ENCODE peak calls at places on chromosomes 2 and 18, in nine cellular contexts. One of them, this sample, is unnamed.

GRCh38 chr2:232276084-232276738 is 102.3 kb upstream of the ALPP start:
- DNase-seq in GM12892: no peak
- DNase-seq in IMR-90: no peak
- DNase-seq in breast epithelium: no peak
- DNase-seq in HCT116: no peak
- DNase-seq in adrenal gland: no peak
- DNase-seq in Peyer's patch: no peak
- DNase-seq in prostate gland: peak
- DNase-seq in body of pancreas: no peak
- DNase-seq in this sample: no peak

GRCh38 chr2:235505210-235505741 is 11.4 kb downstream of the AGAP1 start:
- DNase-seq in GM12892: no peak
- DNase-seq in IMR-90: no peak
- DNase-seq in breast epithelium: no peak
- DNase-seq in HCT116: no peak
- DNase-seq in adrenal gland: peak
- DNase-seq in Peyer's patch: no peak
- DNase-seq in prostate gland: no peak
- DNase-seq in body of pancreas: peak
- DNase-seq in this sample: no peak

GRCh38 chr2:165348441-165348840 is 109.2 kb downstream of the SCN2A start:
- DNase-seq in GM12892: no peak
- DNase-seq in IMR-90: peak
- DNase-seq in breast epithelium: no peak
- DNase-seq in HCT116: no peak
- DNase-seq in adrenal gland: no peak
- DNase-seq in Peyer's patch: no peak
- DNase-seq in prostate gland: no peak
- DNase-seq in body of pancreas: no peak
- DNase-seq in this sample: no peak

GRCh38 chr2:111898703-111899514 is 502 bp downstream of the MERTK start:
- DNase-seq in GM12892: peak
- DNase-seq in IMR-90: no peak
- DNase-seq in breast epithelium: no peak
- DNase-seq in HCT116: no peak
- DNase-seq in adrenal gland: peak
- DNase-seq in Peyer's patch: peak
- DNase-seq in prostate gland: peak
- DNase-seq in body of pancreas: peak
- DNase-seq in this sample: peak

GRCh38 chr2:71715241-71715750 is 261.9 kb downstream of the DYSF start:
- DNase-seq in GM12892: no peak
- DNase-seq in IMR-90: no peak
- DNase-seq in breast epithelium: no peak
- DNase-seq in HCT116: no peak
- DNase-seq in adrenal gland: no peak
- DNase-seq in Peyer's patch: no peak
- DNase-seq in prostate gland: no peak
- DNase-seq in body of pancreas: no peak
- DNase-seq in this sample: no peak

GRCh38 chr2:147094077-147094476 is 750.8 kb upstream of the ACVR2A start:
- DNase-seq in GM12892: no peak
- DNase-seq in IMR-90: no peak
- DNase-seq in breast epithelium: no peak
- DNase-seq in HCT116: no peak
- DNase-seq in adrenal gland: no peak
- DNase-seq in Peyer's patch: no peak
- DNase-seq in prostate gland: no peak
- DNase-seq in body of pancreas: no peak
- DNase-seq in this sample: no peak

GRCh38 chr2:157439792-157440186 is 4.1 kb downstream of the CYTIP start:
- DNase-seq in GM12892: no peak
- DNase-seq in IMR-90: no peak
- DNase-seq in breast epithelium: no peak
- DNase-seq in HCT116: no peak
- DNase-seq in adrenal gland: no peak
- DNase-seq in Peyer's patch: no peak
- DNase-seq in prostate gland: no peak
- DNase-seq in body of pancreas: no peak
- DNase-seq in this sample: no peak

GRCh38 chr18:13239557-13239956 is 21.0 kb downstream of the LDLRAD4 start:
- DNase-seq in GM12892: no peak
- DNase-seq in IMR-90: no peak
- DNase-seq in breast epithelium: peak
- DNase-seq in HCT116: no peak
- DNase-seq in adrenal gland: no peak
- DNase-seq in Peyer's patch: no peak
- DNase-seq in prostate gland: no peak
- DNase-seq in body of pancreas: no peak
- DNase-seq in this sample: no peak

GRCh38 chr2:153077311-153077710 is 358.9 kb downstream of the ARL6IP6 start:
- DNase-seq in GM12892: no peak
- DNase-seq in IMR-90: no peak
- DNase-seq in breast epithelium: no peak
- DNase-seq in HCT116: no peak
- DNase-seq in adrenal gland: no peak
- DNase-seq in Peyer's patch: no peak
- DNase-seq in prostate gland: no peak
- DNase-seq in body of pancreas: no peak
- DNase-seq in this sample: no peak

GRCh38 chr2:202870431-202871160 is 970 bp downstream of the ICA1L start:
- DNase-seq in GM12892: peak
- DNase-seq in IMR-90: peak
- DNase-seq in breast epithelium: peak
- DNase-seq in HCT116: peak
- DNase-seq in adrenal gland: peak
- DNase-seq in Peyer's patch: peak
- DNase-seq in prostate gland: peak
- DNase-seq in body of pancreas: peak
- DNase-seq in this sample: peak

DNA sequence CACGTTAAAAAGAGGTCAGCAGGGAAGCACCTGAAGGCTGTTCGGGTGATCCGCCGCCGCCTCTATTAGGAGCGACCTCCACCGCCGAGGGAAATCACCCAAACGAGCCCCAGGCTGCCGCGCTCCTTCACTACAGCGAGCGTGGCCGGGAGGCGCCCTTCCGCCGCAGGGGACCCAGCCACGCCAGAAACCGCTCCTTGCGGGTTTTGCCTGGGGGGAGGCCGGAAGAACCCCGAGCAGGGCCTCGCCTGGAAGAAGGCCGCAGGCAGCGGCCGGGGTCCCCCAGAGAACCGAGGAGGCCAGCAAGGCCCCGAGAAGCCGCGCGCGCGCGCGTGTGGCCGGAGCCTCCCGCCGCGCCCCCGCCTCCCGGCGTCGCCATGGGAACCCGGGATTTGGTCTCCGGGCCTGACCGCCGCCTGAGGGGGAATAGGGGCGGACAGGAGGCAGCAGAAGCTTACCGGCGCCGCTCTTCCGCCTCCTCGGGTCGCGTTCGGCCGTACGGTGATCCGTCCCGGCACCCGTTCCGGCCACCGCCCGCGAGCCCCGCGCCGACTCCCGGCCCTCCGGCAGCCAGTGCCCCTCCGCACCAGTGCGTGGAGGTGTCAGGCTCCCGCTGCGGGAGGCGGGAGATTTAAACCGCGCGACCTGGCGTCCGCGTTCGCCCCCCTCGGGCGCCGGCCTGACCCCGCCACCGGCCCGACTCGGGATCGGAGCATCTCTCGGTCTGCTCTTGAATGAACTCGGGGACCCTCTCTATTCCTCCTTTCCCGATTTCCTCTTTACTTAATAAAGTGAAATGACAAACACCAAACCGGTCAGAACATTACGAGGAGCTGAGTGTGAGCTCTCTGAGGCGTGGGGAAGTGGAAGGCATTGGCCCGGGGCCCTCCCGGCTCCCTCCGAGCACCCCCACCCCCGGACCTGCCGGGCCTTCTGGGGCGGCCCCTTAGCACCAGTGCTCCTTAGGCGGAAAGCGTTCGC is at the start of gene ICA1L:
- DNase-seq in GM12892: peak
- DNase-seq in IMR-90: peak
- DNase-seq in breast epithelium: no peak
- DNase-seq in HCT116: no peak
- DNase-seq in adrenal gland: peak
- DNase-seq in Peyer's patch: peak
- DNase-seq in prostate gland: peak
- DNase-seq in body of pancreas: peak
- DNase-seq in this sample: peak
- TF ChIP-seq POLR2A in GM12892: peak
- TF ChIP-seq POLR2A in IMR-90: no peak
- TF ChIP-seq POLR2A in breast epithelium: no peak
- TF ChIP-seq POLR2A in HCT116: no peak
- TF ChIP-seq POLR2A in adrenal gland: no peak
- TF ChIP-seq POLR2A in Peyer's patch: peak
- TF ChIP-seq POLR2A in prostate gland: peak
- TF ChIP-seq POLR2A in body of pancreas: no peak
- TF ChIP-seq POLR2A in this sample: peak

DNA sequence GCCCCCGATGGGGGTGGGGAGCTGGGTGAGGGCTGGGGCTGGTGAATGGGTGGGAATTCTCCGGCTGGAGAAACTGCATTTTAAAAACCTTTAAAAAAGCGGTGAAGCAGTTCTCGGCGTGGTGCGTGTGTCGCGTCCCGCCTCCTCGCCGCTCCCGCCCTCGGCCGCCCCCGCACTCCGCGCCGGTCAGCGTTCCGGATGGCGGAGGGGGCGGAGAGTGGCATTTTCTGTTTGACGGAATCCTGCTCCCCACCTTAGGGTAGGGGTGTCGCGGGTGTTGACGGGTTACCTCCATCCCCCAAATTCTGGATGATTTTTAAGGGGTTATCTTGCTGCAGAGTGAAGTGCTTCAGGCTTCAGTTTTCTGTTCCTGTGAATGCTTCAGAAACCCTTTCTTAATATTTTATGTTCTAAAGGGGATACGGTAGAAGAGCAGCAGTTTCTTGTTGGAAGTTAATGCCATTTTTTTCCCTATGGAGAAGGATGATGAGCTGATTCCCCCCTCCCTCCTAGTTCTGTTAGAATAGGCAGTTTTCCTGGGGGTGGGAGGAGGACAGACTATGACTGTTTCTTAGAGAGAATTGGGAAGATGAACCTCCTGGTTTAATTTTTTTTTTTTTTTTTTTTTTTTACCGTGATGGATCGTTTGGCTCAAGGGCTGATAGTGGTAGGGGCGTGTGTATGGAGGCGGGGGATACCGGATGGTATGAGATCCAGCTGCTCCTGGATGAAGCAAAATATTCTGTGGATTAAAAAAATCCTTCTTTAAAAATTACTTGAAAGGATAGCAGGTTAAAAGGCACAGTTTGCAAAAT is 748 bp downstream of the ABI2 start:
- DNase-seq in GM12892: peak
- DNase-seq in IMR-90: peak
- DNase-seq in breast epithelium: no peak
- DNase-seq in HCT116: no peak
- DNase-seq in adrenal gland: peak
- DNase-seq in Peyer's patch: peak
- DNase-seq in prostate gland: peak
- DNase-seq in body of pancreas: peak
- DNase-seq in this sample: peak
- TF ChIP-seq POLR2A in GM12892: no peak
- TF ChIP-seq POLR2A in IMR-90: no peak
- TF ChIP-seq POLR2A in breast epithelium: no peak
- TF ChIP-seq POLR2A in HCT116: no peak
- TF ChIP-seq POLR2A in adrenal gland: no peak
- TF ChIP-seq POLR2A in Peyer's patch: no peak
- TF ChIP-seq POLR2A in prostate gland: no peak
- TF ChIP-seq POLR2A in body of pancreas: no peak
- TF ChIP-seq POLR2A in this sample: no peak

DNA sequence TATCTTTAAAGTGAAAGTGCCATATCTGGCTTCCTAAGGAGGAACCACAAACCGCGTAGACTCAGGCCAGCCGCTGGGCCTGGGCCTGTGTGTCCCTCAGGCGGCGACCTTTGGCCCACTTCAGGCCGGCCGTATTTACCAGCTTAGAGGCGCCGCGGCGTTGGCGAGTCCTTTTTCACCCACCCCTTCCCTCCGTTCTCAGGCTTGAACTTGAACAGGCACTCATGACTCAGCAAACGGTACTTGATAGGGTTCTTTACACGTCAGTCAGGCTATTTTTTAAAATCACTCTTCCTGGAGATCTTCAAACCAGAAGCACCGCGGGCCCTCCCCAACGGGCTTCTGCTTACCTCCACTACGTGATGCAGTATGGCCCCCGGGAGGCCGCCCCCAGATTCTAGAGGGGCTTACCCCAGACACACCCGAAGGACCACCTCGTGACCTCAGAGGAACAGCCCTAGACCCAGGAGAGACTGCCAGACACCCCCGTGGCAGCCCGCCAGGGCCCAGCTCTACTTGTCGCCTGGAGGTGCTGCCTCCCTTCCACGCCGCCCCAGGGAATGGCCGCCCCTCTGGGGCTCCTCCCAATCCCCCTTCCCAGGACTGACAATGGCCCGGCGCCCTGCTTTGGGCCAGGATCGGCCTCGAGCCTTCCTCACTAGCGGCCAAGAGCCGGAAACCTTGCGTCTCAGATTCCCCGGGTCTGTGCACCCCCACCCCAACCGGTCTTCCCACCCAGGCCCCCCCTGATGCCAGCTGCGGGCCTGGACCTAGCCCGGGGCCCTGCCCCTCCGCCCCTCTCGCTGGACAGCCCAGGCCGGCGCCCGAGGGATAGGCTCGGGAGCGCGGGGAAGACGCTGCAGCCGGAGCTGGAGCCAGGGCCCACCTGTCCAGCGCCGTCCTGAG is 33.8 kb upstream of the IMPA2 start:
- DNase-seq in GM12892: peak
- DNase-seq in IMR-90: peak
- DNase-seq in breast epithelium: peak
- DNase-seq in HCT116: peak
- DNase-seq in adrenal gland: peak
- DNase-seq in Peyer's patch: peak
- DNase-seq in prostate gland: peak
- DNase-seq in body of pancreas: peak
- DNase-seq in this sample: peak
- TF ChIP-seq POLR2A in GM12892: no peak
- TF ChIP-seq POLR2A in IMR-90: no peak
- TF ChIP-seq POLR2A in breast epithelium: no peak
- TF ChIP-seq POLR2A in HCT116: no peak
- TF ChIP-seq POLR2A in adrenal gland: peak
- TF ChIP-seq POLR2A in Peyer's patch: peak
- TF ChIP-seq POLR2A in prostate gland: peak
- TF ChIP-seq POLR2A in body of pancreas: peak
- TF ChIP-seq POLR2A in this sample: peak

DNA sequence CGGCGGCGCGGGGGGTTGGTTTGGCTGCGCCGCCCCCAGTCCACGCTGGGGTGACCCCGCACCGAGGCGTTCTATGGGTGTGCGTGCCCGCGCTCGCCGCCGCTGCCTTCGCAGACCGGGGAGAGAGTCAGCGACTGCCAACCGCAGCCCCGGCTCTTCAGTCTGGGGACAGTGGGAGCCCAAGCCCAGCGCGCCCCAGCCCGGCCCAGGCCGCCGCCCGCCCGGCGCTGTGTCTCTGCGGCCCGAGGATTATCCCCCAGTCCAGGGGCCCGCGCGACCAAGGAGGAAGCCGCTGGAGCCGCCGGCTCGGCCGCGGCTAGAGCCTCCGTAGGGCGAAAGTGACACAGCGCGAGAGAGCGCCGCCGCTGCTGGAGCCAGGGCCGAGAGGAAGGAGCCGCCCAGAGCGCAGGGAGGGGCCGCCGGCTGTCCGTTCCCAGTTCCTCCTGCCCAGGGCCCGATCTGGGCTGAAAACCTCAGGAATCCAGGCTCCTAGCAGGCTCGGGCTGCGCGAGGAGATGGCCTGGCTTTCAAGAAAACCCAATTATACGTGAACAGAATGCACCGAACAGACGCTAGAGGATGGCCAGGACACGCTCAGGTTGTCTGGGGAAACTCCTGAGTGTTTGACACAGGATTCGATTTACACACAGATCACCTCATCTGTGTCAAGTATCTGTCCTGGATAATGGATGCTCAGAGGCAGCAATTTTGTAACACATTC is 2.4 kb downstream of the CTIF start:
- DNase-seq in GM12892: peak
- DNase-seq in IMR-90: peak
- DNase-seq in breast epithelium: peak
- DNase-seq in HCT116: no peak
- DNase-seq in adrenal gland: peak
- DNase-seq in Peyer's patch: peak
- DNase-seq in prostate gland: peak
- DNase-seq in body of pancreas: peak
- DNase-seq in this sample: peak
- TF ChIP-seq POLR2A in GM12892: no peak
- TF ChIP-seq POLR2A in IMR-90: peak
- TF ChIP-seq POLR2A in breast epithelium: peak
- TF ChIP-seq POLR2A in HCT116: no peak
- TF ChIP-seq POLR2A in adrenal gland: peak
- TF ChIP-seq POLR2A in Peyer's patch: peak
- TF ChIP-seq POLR2A in prostate gland: peak
- TF ChIP-seq POLR2A in body of pancreas: peak
- TF ChIP-seq POLR2A in this sample: no peak